ENCODE peak calls at places on chromosomes 7 and 10, in ten cellular contexts. S is mammary epithelial cell, M is fibroblast of mammary gland, Y is lower lobe of right lung, E is progenitor cell of endocrine pancreas, G is stomach, C is fibroblast of villous mesenchyme, F is WTC11, K is RWPE1, J is RWPE2. H is an unnamed sample.

GRCh38 chr10:17943033-17943745 is 8.5 kb upstream of the SLC39A12 start:
- DNase-seq in S (peak; percentile 32), M (no peak), Y (no peak), E (no peak), G (no peak), C (no peak), F (no peak), K (peak; percentile 17), J (no peak), H (no peak)

GRCh38 chr7:155001756-155002410 is 1.0 kb downstream of the PAXIP1 start:
- DNase-seq in S (peak; percentile 16), M (peak; percentile 25), Y (no peak), E (no peak), G (no peak), C (no peak), F (no peak), K (no peak), J (no peak), H (peak; percentile 47)

GRCh38 chr7:57370066-57370738 is 79.8 kb upstream of the ZNF716 start:
- DNase-seq in S (no peak), M (no peak), Y (no peak), E (no peak), G (no peak), C (no peak), F (no peak), K (no peak), J (no peak), H (no peak)

GRCh38 chr7:127938588-127938987 is 92.6 kb downstream of the LRRC4 start:
- DNase-seq in S (peak; percentile 77), M (peak; percentile 82), Y (no peak), E (no peak), G (no peak), C (peak; percentile 66), F (no peak), K (peak; percentile 60), J (no peak), H (no peak)

GRCh38 chr10:88401671-88402347 is 181.3 kb downstream of the RNLS start:
- DNase-seq in S (peak; percentile 49), M (peak; percentile 46), Y (no peak), E (no peak), G (no peak), C (no peak), F (no peak), K (peak; percentile 26), J (no peak), H (no peak)

GRCh38 chr10:132466520-132467463 is 69.8 kb downstream of the PWWP2B start:
- DNase-seq in S (no peak), M (no peak), Y (peak; percentile 44), E (no peak), G (no peak), C (no peak), F (peak; percentile 9), K (no peak), J (no peak), H (no peak)

GRCh38 chr7:1922071-1922869 is 252.2 kb downstream of the ELFN1 start:
- DNase-seq in S (no peak), M (peak; percentile 88), Y (peak; percentile 49), E (no peak), G (no peak), C (peak; percentile 90), F (no peak), K (no peak), J (no peak), H (no peak)

GRCh38 chr7:131329176-131329570 is 1.5 kb downstream of the MKLN1 start:
- DNase-seq in S (no peak), M (peak; percentile 48), Y (no peak), E (no peak), G (peak; percentile 40), C (peak; percentile 14), F (no peak), K (no peak), J (no peak), H (no peak)

GRCh38 chr7:137760111-137760510 is 86.7 kb downstream of the DGKI start:
- DNase-seq in S (no peak), M (no peak), Y (no peak), E (no peak), G (no peak), C (no peak), F (no peak), K (no peak), J (no peak), H (no peak)

GRCh38 chr10:69222157-69223027 is 2.3 kb downstream of the HKDC1 start:
- DNase-seq in S (peak; percentile 96), M (peak; percentile 64), Y (no peak), E (no peak), G (peak; percentile 71), C (peak; percentile 88), F (peak; percentile 43), K (peak; percentile 97), J (peak; percentile 86), H (peak; percentile 85)

GRCh38 chr7:41045556-41046123 is 657.2 kb downstream of the INHBA start:
- DNase-seq in S (peak; percentile 70), M (no peak), Y (peak; percentile 64), E (no peak), G (peak; percentile 49), C (no peak), F (no peak), K (peak; percentile 53), J (no peak), H (no peak)

DNA sequence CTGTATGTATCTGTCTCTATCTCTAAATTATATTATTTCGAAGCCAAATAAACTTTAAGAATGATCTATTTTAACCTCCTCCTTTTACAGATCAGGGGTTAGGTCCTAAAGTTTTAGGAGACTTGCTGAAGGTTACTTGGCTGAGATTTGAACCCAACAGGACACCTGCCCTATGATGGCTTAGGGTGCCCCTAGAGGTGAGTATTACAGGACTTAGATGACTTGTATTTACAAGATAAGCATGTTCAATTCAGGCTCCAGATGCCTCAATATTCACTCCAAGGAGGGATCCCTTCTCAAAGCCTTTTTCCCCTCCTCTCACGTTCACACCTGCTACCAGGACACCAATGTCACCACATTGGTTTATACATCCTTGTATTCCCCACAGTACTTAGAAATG is 872.4 kb upstream of the AUTS2 start:
- DNase-seq in S (no peak), M (no peak), Y (no peak), E (no peak), G (no peak), C (no peak), F (no peak), K (no peak), J (no peak), H (no peak)
- TF ChIP-seq CTCF in S (no peak), M (peak; percentile 5), Y (no peak), E (no peak), G (no peak), C (no peak), F (no peak), K (no peak), J (no peak), H (no peak)

GRCh38 chr10:52004342-52004949 is 305.1 kb upstream of the CSTF2T start:
- DNase-seq in S (peak; percentile 16), M (peak; percentile 66), Y (no peak), E (no peak), G (no peak), C (peak; percentile 44), F (no peak), K (peak; percentile 44), J (no peak), H (peak; percentile 27)
- TF ChIP-seq CTCF in S (peak; percentile 70), M (peak; percentile 77), Y (peak; percentile 43), E (peak; percentile 78), G (no peak), C (peak; percentile 70), F (peak; percentile 53), K (peak; percentile 67), J (peak; percentile 75), H (no peak)

GRCh38 chr10:73218466-73219191 is 28.4 kb downstream of the DNAJC9 start:
- DNase-seq in S (no peak), M (peak; percentile 39), Y (no peak), E (no peak), G (no peak), C (peak; percentile 45), F (no peak), K (peak; percentile 13), J (no peak), H (no peak)
- TF ChIP-seq CTCF in S (peak; percentile 57), M (peak; percentile 49), Y (peak; percentile 21), E (peak; percentile 61), G (no peak), C (peak; percentile 59), F (no peak), K (no peak), J (peak; percentile 59), H (peak; percentile 30)

DNA sequence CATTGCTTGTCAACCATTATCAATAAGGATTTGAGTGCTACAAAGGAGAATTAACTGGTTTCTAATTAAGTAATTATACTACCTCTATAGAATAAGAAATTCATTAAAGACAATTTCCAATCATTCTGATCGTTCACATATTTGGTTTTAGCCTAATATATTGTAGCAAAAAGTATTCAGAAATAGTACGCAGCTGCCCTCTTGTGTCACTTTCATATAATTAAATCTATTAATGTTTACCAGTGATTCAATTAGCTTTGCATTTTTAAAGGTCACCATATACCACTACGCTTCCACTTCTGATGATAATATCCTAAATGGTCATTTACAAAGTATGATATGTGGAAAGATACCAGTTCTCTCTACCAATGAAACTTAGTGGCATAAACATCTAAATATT is 128.3 kb downstream of the NEBL start:
- DNase-seq in S (peak; percentile 11), M (peak; percentile 53), Y (no peak), E (no peak), G (no peak), C (peak; percentile 2), F (no peak), K (peak; percentile 9), J (no peak), H (no peak)
- TF ChIP-seq CTCF in S (peak; percentile 48), M (peak; percentile 33), Y (peak; percentile 29), E (peak; percentile 55), G (no peak), C (peak; percentile 4), F (no peak), K (peak; percentile 41), J (peak; percentile 66), H (no peak)

GRCh38 chr10:126097558-126098215 is 201.3 kb downstream of the FANK1 start:
- DNase-seq in S (no peak), M (no peak), Y (no peak), E (no peak), G (no peak), C (no peak), F (no peak), K (peak; percentile 26), J (no peak), H (no peak)
- TF ChIP-seq CTCF in S (peak; percentile 25), M (peak; percentile 27), Y (no peak), E (no peak), G (no peak), C (peak; percentile 24), F (no peak), K (no peak), J (peak; percentile 28), H (no peak)